ENCODE peak calls at places on chromosomes 4 and X, in five cellular contexts. M is fibroblast of mammary gland, U is endothelial cell, D is IMR-90, O is WERI-Rb-1. X is an unnamed sample.

GRCh38 chr4:183407128-183407585 is 37.3 kb upstream of the CDKN2AIP start:
- DNase-seq in D (peak), U (peak), O (peak), M (peak), X (peak)

GRCh38 chrX:19776753-19777152 is 110.6 kb downstream of the SH3KBP1 start:
- DNase-seq in U (no peak), O (no peak), M (no peak), D (no peak), X (no peak)

GRCh38 chrX:72395252-72395651 is 89.5 kb upstream of the CITED1 start:
- DNase-seq in O (no peak), D (no peak), U (no peak), M (peak), X (no peak)

GRCh38 chrX:18542897-18543296 is 117.5 kb downstream of the CDKL5 start:
- DNase-seq in D (no peak), O (no peak), U (no peak), M (no peak), X (no peak)

GRCh38 chr4:121189811-121190210 is 25.7 kb upstream of the TNIP3 start:
- DNase-seq in U (no peak), D (no peak), O (no peak), M (no peak), X (no peak)

GRCh38 chr4:84917869-84918600 is 48.5 kb downstream of the WDFY3 start:
- DNase-seq in O (no peak), U (no peak), D (no peak), M (no peak), X (no peak)

GRCh38 chr4:140296335-140296753 is 77.1 kb upstream of the SCOC start:
- DNase-seq in O (peak), M (peak), D (peak), U (no peak), X (no peak)

GRCh38 chrX:40468033-40468979 is 112.5 kb upstream of the ATP6AP2 start:
- DNase-seq in U (no peak), D (peak), M (peak), O (peak), X (no peak)

GRCh38 chr4:108029321-108029720 is 39.6 kb downstream of the HADH start:
- DNase-seq in O (no peak), U (no peak), D (no peak), M (no peak), X (no peak)

GRCh38 chrX:119062750-119063374 is 9.9 kb upstream of the CT47C1 start:
- DNase-seq in M (peak), U (no peak), D (peak), O (no peak), X (no peak)

GRCh38 chr4:14022428-14022827 is 394.9 kb upstream of the BOD1L1 start:
- DNase-seq in D (peak), O (no peak), M (peak), U (no peak), X (no peak)

GRCh38 chr4:118587116-118587869 is 97.9 kb upstream of the METTL14 start:
- DNase-seq in M (no peak), O (peak), U (no peak), D (no peak), X (no peak)

GRCh38 chr4:186948361-186949291 is 225.0 kb upstream of the FAT1 start:
- DNase-seq in D (peak), U (peak), O (no peak), M (peak), X (no peak)

GRCh38 chrX:39891781-39892180 is 206.0 kb downstream of the BCOR start:
- DNase-seq in M (no peak), O (no peak), D (no peak), U (no peak), X (no peak)

GRCh38 chr4:25535701-25536473 is 119.8 kb upstream of the SLC34A2 start:
- DNase-seq in O (no peak), D (no peak), M (no peak), U (no peak), X (no peak)

GRCh38 chr4:111399523-111400135 is 745.6 kb upstream of the FAM241A start:
- DNase-seq in D (peak), U (no peak), M (peak), O (no peak), X (no peak)

GRCh38 chr4:155271557-155271956 is 63.1 kb downstream of the NPY2R start:
- DNase-seq in O (no peak), D (no peak), M (peak), U (no peak), X (no peak)

GRCh38 chr4:128757712-128758111 is 51.8 kb upstream of the JADE1 start:
- DNase-seq in D (peak), O (peak), U (no peak), M (no peak), X (no peak)

GRCh38 chr4:151004222-151004621 is 10.9 kb downstream of the LRBA start:
- DNase-seq in O (no peak), D (peak), M (peak), U (no peak), X (no peak)

GRCh38 chr4:56106180-56106579 is 157.4 kb downstream of the CEP135 start:
- DNase-seq in O (no peak), M (no peak), U (no peak), D (no peak), X (no peak)

GRCh38 chr4:178010596-178010995 is 568.4 kb upstream of the AGA start:
- DNase-seq in U (no peak), O (no peak), M (no peak), D (no peak), X (no peak)

GRCh38 chr4:157739237-157739636 is 433.6 kb downstream of the GASK1B start:
- DNase-seq in M (peak), U (no peak), O (no peak), D (no peak), X (no peak)

GRCh38 chr4:95304898-95305297 is 243.9 kb downstream of the UNC5C start:
- DNase-seq in D (peak), O (no peak), M (no peak), U (no peak), X (no peak)

GRCh38 chrX:130974323-130974722 is 71.3 kb upstream of the ENOX2 start:
- DNase-seq in D (peak), M (peak), O (no peak), U (no peak), X (no peak)

GRCh38 chrX:12162420-12162819 is 24.1 kb downstream of the FRMPD4 start:
- DNase-seq in U (no peak), O (no peak), D (peak), M (peak), X (no peak)

GRCh38 chr4:188008377-188008776 is 12.8 kb downstream of the ZFP42 start:
- DNase-seq in O (no peak), D (peak), M (peak), U (no peak), X (no peak)

GRCh38 chr4:2535386-2536192 is 858 bp upstream of the FAM193A start:
- DNase-seq in D (peak), O (peak), U (peak), M (peak), X (no peak)
- TF ChIP-seq CTCF in D (no peak), O (peak), U (no peak), M (peak), X (no peak)

DNA sequence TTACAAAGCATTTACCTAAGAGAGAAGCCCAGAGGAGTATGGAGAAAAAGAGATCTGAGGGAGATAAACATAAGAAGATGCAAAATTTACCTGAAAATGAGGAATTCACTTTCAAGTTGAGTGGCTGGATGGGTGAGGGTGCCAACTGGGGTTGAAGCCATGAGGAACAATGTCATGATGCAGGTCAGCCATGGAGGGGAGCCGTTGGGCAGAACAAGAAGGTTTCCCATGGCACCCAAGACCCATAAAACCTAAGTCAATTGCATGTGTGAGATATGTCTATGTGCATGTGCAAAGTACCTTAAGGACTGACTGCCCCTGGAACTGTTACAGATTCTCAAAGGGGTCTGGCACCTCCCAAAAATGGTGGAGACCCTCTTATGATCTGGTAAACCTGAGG is 46.6 kb upstream of the PRRG1 start:
- DNase-seq in O (peak), M (peak), D (peak), U (peak), X (no peak)
- TF ChIP-seq CTCF in O (peak), M (peak), D (peak), U (no peak), X (peak)

DNA sequence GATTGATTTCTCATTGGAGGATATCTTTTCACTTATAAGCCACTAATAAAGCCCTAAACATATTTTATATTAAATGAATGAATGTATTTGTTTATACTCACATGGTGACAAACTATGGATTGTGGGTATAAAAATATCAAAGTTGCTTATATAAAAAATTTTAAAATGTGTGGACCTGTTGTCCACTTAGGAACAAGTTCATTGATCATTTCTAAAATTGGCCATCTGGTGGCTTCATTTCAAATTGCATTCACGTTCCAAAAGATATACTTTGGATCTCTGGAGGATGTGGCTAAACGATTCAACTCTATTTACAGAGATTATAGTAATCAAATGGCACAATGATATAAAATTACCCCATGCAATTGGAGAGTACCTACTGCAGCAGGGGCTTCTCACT is 32.5 kb downstream of the FSTL5 start:
- DNase-seq in M (no peak), O (no peak), U (no peak), D (no peak), X (no peak)
- TF ChIP-seq CTCF in M (no peak), O (no peak), U (peak), D (no peak), X (no peak)

DNA sequence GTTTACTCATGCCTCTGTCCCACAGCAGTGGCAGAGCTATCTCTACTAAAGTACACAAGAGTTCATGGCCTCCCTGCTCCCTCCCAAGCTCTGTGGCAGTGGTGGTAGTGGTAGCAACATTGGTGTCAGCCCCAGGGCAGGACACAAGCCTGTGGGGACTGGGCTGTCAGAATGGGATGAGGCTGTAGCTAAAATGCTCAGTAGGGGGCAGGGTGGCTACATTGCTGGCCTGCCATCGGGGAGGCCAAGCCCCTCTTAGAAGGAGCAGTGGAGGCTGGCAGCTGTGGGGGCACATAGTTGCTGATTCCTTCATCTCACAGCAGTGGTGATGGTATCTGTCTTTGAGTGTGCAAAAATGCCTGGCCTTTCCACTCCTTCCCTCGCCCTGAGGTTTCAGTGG is 461.7 kb downstream of the PCDH18 start:
- DNase-seq in D (no peak), U (no peak), O (no peak), M (no peak), X (no peak)
- TF ChIP-seq CTCF in D (peak), U (no peak), O (no peak), M (no peak), X (no peak)

GRCh38 chrX:110418220-110418856 is 59.7 kb downstream of the RTL9 start:
- DNase-seq in U (peak), O (peak), M (peak), D (peak), X (no peak)
- TF ChIP-seq CTCF in U (peak), O (peak), M (peak), D (peak), X (peak)

DNA sequence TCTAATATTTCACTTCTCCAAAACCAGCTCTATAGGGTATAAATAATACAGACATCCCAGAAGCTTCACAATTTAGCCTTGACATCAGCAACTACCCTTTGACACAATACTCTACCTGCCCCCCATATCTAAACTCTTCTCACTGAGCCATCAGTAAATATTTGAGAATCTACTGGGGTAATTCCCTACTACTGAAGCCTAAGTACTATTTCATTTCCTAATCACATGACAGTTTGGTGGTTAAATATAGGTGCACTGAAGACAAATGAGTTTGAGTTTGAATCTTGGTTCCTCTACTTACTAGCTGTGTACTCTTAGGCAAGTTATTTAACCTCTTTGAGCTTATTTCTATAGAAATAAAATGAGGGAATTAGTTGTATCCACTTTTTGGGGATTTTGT is 471.0 kb upstream of the IGFBP7 start:
- DNase-seq in O (no peak), D (no peak), U (no peak), M (no peak), X (no peak)
- TF ChIP-seq CTCF in O (no peak), D (no peak), U (no peak), M (no peak), X (no peak)

DNA sequence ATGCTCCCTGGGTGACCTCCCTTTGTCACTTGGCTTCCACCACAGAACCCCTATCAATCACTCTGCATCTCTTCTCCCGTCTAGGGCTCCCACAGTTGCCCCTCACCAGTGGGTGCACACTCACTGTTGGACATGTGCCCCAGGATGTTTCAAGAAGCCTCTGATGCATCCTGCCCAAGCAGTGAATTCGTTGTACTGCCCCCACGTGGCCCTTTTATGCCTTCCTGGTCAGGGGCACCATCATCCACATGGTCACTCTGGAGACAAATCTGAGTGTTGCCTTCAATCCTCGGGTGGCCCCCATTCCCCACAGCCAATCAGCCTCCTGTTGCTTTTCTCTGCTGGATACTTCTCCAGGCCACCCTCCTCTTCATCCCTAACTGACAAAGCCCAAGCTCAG is 12.2 kb downstream of the ITIH6 start:
- DNase-seq in O (peak), D (no peak), U (peak), M (peak), X (no peak)
- TF ChIP-seq CTCF in O (peak), D (no peak), U (no peak), M (peak), X (no peak)

GRCh38 chrX:138921031-138921430 is 209.5 kb upstream of the FGF13 start:
- DNase-seq in D (no peak), U (no peak), O (no peak), M (no peak), X (no peak)

GRCh38 chrX:138914751-138915150 is 203.2 kb upstream of the FGF13 start:
- DNase-seq in M (no peak), D (no peak), O (no peak), U (no peak), X (no peak)

GRCh38 chrX:138917781-138918180 is 206.3 kb upstream of the FGF13 start:
- DNase-seq in O (no peak), U (no peak), M (peak), D (peak), X (no peak)
- TF ChIP-seq CTCF in O (no peak), U (no peak), M (no peak), D (no peak), X (no peak)

X was measured in D721Med.